ENCODE peak calls at places on chromosomes 5 and 9, in eight cellular contexts. L is CD8-positive, alpha-beta memory T cell; N is C1 segment of cervical spinal cord; C is AG08396; E is OCI-LY7; V is substantia nigra; Z is stimulated activated CD8-positive, alpha-beta memory T cell treated with anti-CD3 and anti-CD28 coated beads, Interleukin-2, amount 100 ng/mL, for 48 hours; Q is epithelial cell of esophagus. H is an unnamed sample.

GRCh38 chr5:132227485-132228240 is at the start of gene P4HA2:
- DNase-seq in L (no peak), N (peak; percentile 49), C (peak; percentile 95), E (no peak), V (peak; percentile 45), Z (peak; percentile 49), Q (peak; percentile 77), H (no peak)

GRCh38 chr9:134049772-134050588 is 17.8 kb downstream of the BRD3 start:
- DNase-seq in L (no peak), N (no peak), C (no peak), E (no peak), V (no peak), Z (no peak), Q (no peak), H (no peak)

GRCh38 chr9:124220551-124221451 is 36.9 kb upstream of the NEK6 start:
- DNase-seq in L (no peak), N (no peak), C (peak; percentile 43), E (no peak), V (no peak), Z (no peak), Q (peak; percentile 56), H (no peak)

GRCh38 chr5:96709152-96709821 is 47.1 kb downstream of the CAST start:
- DNase-seq in L (no peak), N (no peak), C (peak; percentile 51), E (no peak), V (no peak), Z (no peak), Q (peak; percentile 84), H (no peak)

GRCh38 chr9:14645648-14646047 is 47.6 kb downstream of the ZDHHC21 start:
- DNase-seq in L (no peak), N (no peak), C (no peak), E (no peak), V (no peak), Z (no peak), Q (no peak), H (peak; percentile 3)

GRCh38 chr9:99385814-99386279 is 163.8 kb downstream of the SEC61B start:
- DNase-seq in L (no peak), N (no peak), C (no peak), E (no peak), V (no peak), Z (no peak), Q (peak; percentile 66), H (no peak)

GRCh38 chr5:121797677-121798518 is 53.8 kb upstream of the FTMT start:
- DNase-seq in L (no peak), N (no peak), C (no peak), E (no peak), V (no peak), Z (no peak), Q (no peak), H (peak; percentile 3)

GRCh38 chr5:115639377-115639776 is 13.5 kb upstream of the TMED7 start:
- DNase-seq in L (no peak), N (no peak), C (no peak), E (no peak), V (no peak), Z (no peak), Q (no peak), H (no peak)

GRCh38 chr9:82791685-82792084 is 271.3 kb downstream of the RASEF start:
- DNase-seq in L (no peak), N (no peak), C (no peak), E (no peak), V (no peak), Z (no peak), Q (no peak), H (no peak)

GRCh38 chr5:172113036-172113435 is 75.0 kb downstream of the STK10 start:
- DNase-seq in L (peak; percentile 88), N (no peak), C (no peak), E (peak; percentile 57), V (no peak), Z (peak; percentile 66), Q (no peak), H (no peak)

GRCh38 chr9:118522093-118523028 is 818.2 kb downstream of the TLR4 start:
- DNase-seq in L (no peak), N (peak; percentile 8), C (peak; percentile 40), E (peak; percentile 47), V (no peak), Z (no peak), Q (peak; percentile 74), H (no peak)

GRCh38 chr5:87770016-87770415 is 357.3 kb upstream of the CCNH start:
- DNase-seq in L (no peak), N (no peak), C (no peak), E (no peak), V (no peak), Z (no peak), Q (no peak), H (no peak)

GRCh38 chr5:145975361-145976066 is 39.1 kb downstream of the SH3RF2 start:
- DNase-seq in L (no peak), N (no peak), C (no peak), E (no peak), V (no peak), Z (no peak), Q (peak; percentile 85), H (peak; percentile 27)

GRCh38 chr9:38276751-38277439 is 115.6 kb upstream of the ALDH1B1 start:
- DNase-seq in L (no peak), N (no peak), C (no peak), E (no peak), V (no peak), Z (no peak), Q (no peak), H (no peak)

GRCh38 chr5:126460977-126461376 is 37.8 kb downstream of the GRAMD2B start:
- DNase-seq in L (no peak), N (no peak), C (no peak), E (no peak), V (no peak), Z (no peak), Q (peak; percentile 85), H (peak; percentile 90)

GRCh38 chr5:153880094-153880493 is 158.6 kb downstream of the FAM114A2 start:
- DNase-seq in L (no peak), N (no peak), C (no peak), E (no peak), V (no peak), Z (no peak), Q (no peak), H (no peak)

GRCh38 chr9:5442400-5443011 is 4.8 kb upstream of the PLGRKT start:
- DNase-seq in L (no peak), N (peak; percentile 16), C (peak; percentile 39), E (peak; percentile 76), V (no peak), Z (no peak), Q (peak; percentile 67), H (no peak)

GRCh38 chr9:129225815-129226214 is 47.8 kb upstream of the IER5L start:
- DNase-seq in L (peak; percentile 37), N (no peak), C (peak; percentile 77), E (no peak), V (no peak), Z (peak; percentile 52), Q (peak; percentile 63), H (no peak)

GRCh38 chr5:136036991-136037705 is 8.4 kb downstream of the TGFBI start:
- DNase-seq in L (peak; percentile 52), N (no peak), C (no peak), E (peak; percentile 90), V (no peak), Z (no peak), Q (peak; percentile 52), H (peak; percentile 54)

GRCh38 chr5:56402273-56403223 is 169.4 kb upstream of the ANKRD55 start:
- DNase-seq in L (no peak), N (peak; percentile 17), C (no peak), E (no peak), V (no peak), Z (no peak), Q (no peak), H (no peak)

GRCh38 chr9:91734371-91734981 is 215.6 kb downstream of the ROR2 start:
- DNase-seq in L (no peak), N (peak; percentile 53), C (peak; percentile 87), E (peak; percentile 47), V (no peak), Z (peak; percentile 54), Q (peak; percentile 50), H (no peak)

GRCh38 chr9:132797861-132798659 is 80.0 kb downstream of the AK8 start:
- DNase-seq in L (no peak), N (no peak), C (peak; percentile 27), E (no peak), V (no peak), Z (no peak), Q (no peak), H (no peak)

GRCh38 chr9:110329676-110330235 is 7.9 kb downstream of the TXNDC8 start:
- DNase-seq in L (no peak), N (no peak), C (no peak), E (no peak), V (no peak), Z (no peak), Q (no peak), H (no peak)

GRCh38 chr5:80238078-80238477 is 17.8 kb downstream of the SERINC5 start:
- DNase-seq in L (no peak), N (no peak), C (no peak), E (peak; percentile 64), V (no peak), Z (no peak), Q (no peak), H (no peak)

GRCh38 chr9:124482431-124483031 is 24.7 kb downstream of the NR5A1 start:
- DNase-seq in L (no peak), N (no peak), C (peak; percentile 67), E (no peak), V (no peak), Z (no peak), Q (no peak), H (no peak)

GRCh38 chr5:62340392-62340791 is 34.4 kb downstream of the KIF2A start:
- DNase-seq in L (no peak), N (no peak), C (no peak), E (peak; percentile 14), V (no peak), Z (no peak), Q (peak; percentile 65), H (no peak)

GRCh38 chr9:136081826-136082495 is 13.1 kb downstream of the NACC2 start:
- DNase-seq in L (no peak), N (no peak), C (no peak), E (no peak), V (no peak), Z (no peak), Q (no peak), H (no peak)

GRCh38 chr5:56172225-56172624 is 60.9 kb downstream of the ANKRD55 start:
- DNase-seq in L (no peak), N (no peak), C (no peak), E (no peak), V (no peak), Z (no peak), Q (no peak), H (no peak)

GRCh38 chr9:133563286-133564213 is 29.0 kb downstream of the ADAMTSL2 start:
- DNase-seq in L (no peak), N (no peak), C (peak; percentile 60), E (no peak), V (no peak), Z (no peak), Q (no peak), H (no peak)

GRCh38 chr5:138967806-138968448 is 92.8 kb upstream of the LRRTM2 start:
- DNase-seq in L (no peak), N (no peak), C (no peak), E (no peak), V (no peak), Z (no peak), Q (no peak), H (no peak)

GRCh38 chr9:10562581-10563343 is 50.0 kb downstream of the PTPRD start:
- DNase-seq in L (no peak), N (no peak), C (no peak), E (no peak), V (no peak), Z (no peak), Q (peak; percentile 98), H (peak; percentile 87)

GRCh38 chr5:170114271-170114670 is 8.6 kb downstream of the FOXI1 start:
- DNase-seq in L (no peak), N (no peak), C (no peak), E (no peak), V (no peak), Z (no peak), Q (no peak), H (no peak)

GRCh38 chr9:35562895-35563746 is 41.9 kb upstream of the TESK1 start:
- DNase-seq in L (no peak), N (no peak), C (no peak), E (no peak), V (no peak), Z (no peak), Q (peak; percentile 47), H (no peak)

GRCh38 chr9:137077010-137077747 is at the start of gene UAP1L1:
- DNase-seq in L (peak; percentile 63), N (peak; percentile 81), C (peak; percentile 89), E (peak; percentile 64), V (peak; percentile 79), Z (peak; percentile 41), Q (peak; percentile 43), H (no peak)